ENCODE peak calls at places on chromosomes 16 and 17, in eight cellular contexts. X, V, B, A, P, I, H and R are unnamed samples.

GRCh38 chr17:7014261-7014994 is 2.0 kb downstream of the RNASEK start:
- DNase-seq in X (peak; percentile 98), V (peak; percentile 99), B (peak; percentile 97), A (peak; percentile 96), P (peak; percentile 94), I (peak; percentile 97), H (peak; percentile 98), R (peak; percentile 89)

GRCh38 chr17:41382396-41382795 is 290 bp upstream of the KRT34 start:
- DNase-seq in X (no peak), V (no peak), B (no peak), A (no peak), P (no peak), I (peak; percentile 50), H (no peak), R (no peak)

GRCh38 chr17:3762922-3763776 is 37.8 kb downstream of the ITGAE start:
- DNase-seq in X (no peak), V (peak; percentile 22), B (no peak), A (no peak), P (no peak), I (no peak), H (peak; percentile 67), R (peak; percentile 83)

GRCh38 chr16:51374346-51374745 is 223.3 kb upstream of the SALL1 start:
- DNase-seq in X (no peak), V (no peak), B (no peak), A (no peak), P (peak; percentile 75), I (peak; percentile 46), H (no peak), R (no peak)

GRCh38 chr17:6381526-6382135 is 53.3 kb downstream of the AIPL1 start:
- DNase-seq in X (no peak), V (no peak), B (no peak), A (no peak), P (no peak), I (no peak), H (no peak), R (no peak)

GRCh38 chr17:81371910-81372760 is 23.1 kb upstream of the BAHCC1 start:
- DNase-seq in X (peak; percentile 49), V (peak; percentile 83), B (peak; percentile 80), A (no peak), P (no peak), I (no peak), H (no peak), R (no peak)

GRCh38 chr16:56744996-56745640 is 15.2 kb downstream of the NUP93 start:
- DNase-seq in X (no peak), V (no peak), B (no peak), A (no peak), P (no peak), I (no peak), H (no peak), R (no peak)

GRCh38 chr17:70407501-70407900 is 238.2 kb downstream of the KCNJ2 start:
- DNase-seq in X (no peak), V (no peak), B (no peak), A (no peak), P (no peak), I (peak; percentile 4), H (no peak), R (no peak)

GRCh38 chr16:2963611-2964415 is at the start of gene KREMEN2:
- DNase-seq in X (no peak), V (no peak), B (no peak), A (no peak), P (no peak), I (peak; percentile 51), H (peak; percentile 79), R (no peak)

GRCh38 chr16:87543436-87544191 is 50.8 kb upstream of the ZCCHC14 start:
- DNase-seq in X (no peak), V (no peak), B (no peak), A (no peak), P (peak; percentile 31), I (no peak), H (no peak), R (no peak)

GRCh38 chr17:71472809-71473789 is 647.7 kb upstream of the SOX9 start:
- DNase-seq in X (peak; percentile 48), V (no peak), B (peak; percentile 6), A (no peak), P (peak; percentile 16), I (peak; percentile 63), H (no peak), R (peak; percentile 7)

GRCh38 chr17:65359016-65359415 is 202.4 kb downstream of the AXIN2 start:
- DNase-seq in X (no peak), V (no peak), B (no peak), A (no peak), P (peak; percentile 83), I (peak; percentile 83), H (no peak), R (no peak)

GRCh38 chr16:559411-560207 is 585 bp upstream of the PRR35 start:
- DNase-seq in X (no peak), V (no peak), B (no peak), A (no peak), P (no peak), I (no peak), H (no peak), R (no peak)

GRCh38 chr17:72119963-72120877 is 600 bp upstream of the SOX9 start:
- DNase-seq in X (peak; percentile 62), V (peak; percentile 81), B (peak; percentile 19), A (no peak), P (peak; percentile 77), I (peak; percentile 77), H (peak; percentile 58), R (no peak)

GRCh38 chr16:11101283-11101682 is 154.7 kb downstream of the SOCS1 start:
- DNase-seq in X (no peak), V (peak; percentile 30), B (no peak), A (no peak), P (no peak), I (no peak), H (no peak), R (no peak)

GRCh38 chr16:11102523-11102898 is 153.5 kb downstream of the SOCS1 start:
- DNase-seq in X (no peak), V (no peak), B (no peak), A (no peak), P (no peak), I (no peak), H (no peak), R (no peak)

GRCh38 chr16:11099672-11100195 is 155.4 kb downstream of the CLEC16A start:
- DNase-seq in X (no peak), V (no peak), B (no peak), A (no peak), P (no peak), I (no peak), H (no peak), R (no peak)

GRCh38 chr16:11100239-11100750 is 155.7 kb downstream of the SOCS1 start:
- DNase-seq in X (peak; percentile 35), V (no peak), B (peak; percentile 70), A (no peak), P (peak; percentile 99), I (no peak), H (peak; percentile 68), R (no peak)

GRCh38 chr16:11101695-11102522 is 154.1 kb downstream of the SOCS1 start:
- DNase-seq in X (peak; percentile 34), V (no peak), B (no peak), A (no peak), P (peak; percentile 59), I (no peak), H (no peak), R (no peak)
- TF ChIP-seq CTCF in X (no peak), V (no peak), B (no peak), A (no peak), P (peak; percentile 19), I (no peak), H (no peak), R (no peak)

DNA sequence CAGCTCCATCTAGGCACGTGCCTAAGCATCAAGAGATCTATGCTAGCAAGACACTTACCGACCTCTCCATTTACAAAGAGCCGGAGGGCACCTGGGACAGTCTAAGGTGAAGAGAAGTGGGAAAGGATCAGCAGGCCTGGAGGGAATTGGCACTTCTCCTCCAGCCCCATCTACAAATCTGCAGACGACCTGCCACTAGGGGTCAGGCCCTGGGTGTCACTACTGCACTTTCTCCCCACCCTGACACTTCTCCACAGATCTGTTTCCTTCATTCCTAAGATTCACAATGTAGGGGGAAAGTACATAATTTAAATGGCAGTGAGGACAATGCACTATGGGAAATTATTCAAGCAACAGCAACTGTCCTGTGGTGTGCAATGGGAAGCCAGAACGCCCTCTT is 8.1 kb downstream of the MKS1 start:
- DNase-seq in X (no peak), V (no peak), B (no peak), A (no peak), P (no peak), I (no peak), H (no peak), R (no peak)
- TF ChIP-seq CTCF in X (no peak), V (no peak), B (no peak), A (no peak), P (peak; percentile 33), I (peak; percentile 17), H (peak; percentile 44), R (peak; percentile 46)

GRCh38 chr16:30896890-30897730 is 696 bp downstream of the CTF1 start:
- DNase-seq in X (peak; percentile 92), V (peak; percentile 96), B (peak; percentile 90), A (peak; percentile 63), P (peak; percentile 86), I (peak; percentile 74), H (peak; percentile 81), R (no peak)
- TF ChIP-seq CTCF in X (no peak), V (no peak), B (no peak), A (no peak), P (no peak), I (no peak), H (no peak), R (no peak)

GRCh38 chr17:78940708-78941107 is 15.5 kb upstream of the TIMP2 start:
- DNase-seq in X (no peak), V (peak; percentile 29), B (no peak), A (no peak), P (peak; percentile 55), I (no peak), H (no peak), R (no peak)
- TF ChIP-seq CTCF in X (no peak), V (no peak), B (no peak), A (no peak), P (no peak), I (no peak), H (no peak), R (no peak)